ENCODE peak calls at places on chromosomes 7 and 10, in six cellular contexts. D, A, F, S, H and P are unnamed samples.

GRCh38 chr7:136566491-136566890 is 302.0 kb upstream of the CHRM2 start:
- DNase-seq in D (no peak), A (no peak), F (no peak), S (no peak), H (no peak), P (no peak)

GRCh38 chr10:73850863-73851461 is 23.4 kb downstream of the CAMK2G start:
- DNase-seq in D (no peak), A (no peak), F (no peak), S (no peak), H (no peak), P (no peak)

GRCh38 chr7:4531236-4531635 is 150.9 kb upstream of the FOXK1 start:
- DNase-seq in D (no peak), A (no peak), F (no peak), S (no peak), H (no peak), P (no peak)

GRCh38 chr7:5690931-5691461 is 90.5 kb downstream of the RNF216 start:
- DNase-seq in D (no peak), A (no peak), F (no peak), S (no peak), H (no peak), P (no peak)

GRCh38 chr7:120523985-120524384 is 251.0 kb downstream of the KCND2 start:
- DNase-seq in D (no peak), A (no peak), F (no peak), S (no peak), H (no peak), P (no peak)

GRCh38 chr7:26320878-26321277 is 29.2 kb downstream of the SNX10 start:
- DNase-seq in D (no peak), A (no peak), F (no peak), S (no peak), H (no peak), P (no peak)

GRCh38 chr10:108904163-108904878 is 1019.0 kb downstream of the XPNPEP1 start:
- DNase-seq in D (no peak), A (no peak), F (no peak), S (no peak), H (peak), P (peak)

GRCh38 chr10:114304566-114305421 is 65.7 kb downstream of the VWA2 start:
- DNase-seq in D (peak), A (peak), F (peak), S (peak), H (no peak), P (no peak)

GRCh38 chr10:101143354-101143648 is 12.2 kb downstream of the TLX1 start:
- DNase-seq in D (no peak), A (no peak), F (no peak), S (no peak), H (peak), P (no peak)

GRCh38 chr7:33250421-33250827 is 121.1 kb downstream of the BBS9 start:
- DNase-seq in D (no peak), A (no peak), F (no peak), S (no peak), H (peak), P (no peak)

GRCh38 chr7:84003191-84003590 is 191.4 kb downstream of the SEMA3A start:
- DNase-seq in D (no peak), A (no peak), F (no peak), S (no peak), H (no peak), P (no peak)

GRCh38 chr7:96388620-96389383 is 66.9 kb upstream of the SLC25A13 start:
- DNase-seq in D (no peak), A (no peak), F (no peak), S (no peak), H (peak), P (peak)

GRCh38 chr10:47406870-47407648 is 23.0 kb upstream of the ZNF488 start:
- DNase-seq in D (no peak), A (no peak), F (peak), S (no peak), H (peak), P (peak)

GRCh38 chr10:122457934-122458333 is 3.4 kb upstream of the HTRA1 start:
- DNase-seq in D (no peak), A (no peak), F (no peak), S (no peak), H (no peak), P (no peak)

GRCh38 chr7:1755783-1756626 is 85.9 kb downstream of the ELFN1 start:
- DNase-seq in D (peak), A (no peak), F (no peak), S (no peak), H (no peak), P (no peak)

GRCh38 chr10:107409517-107409916 is 245.0 kb upstream of the SORCS1 start:
- DNase-seq in D (peak), A (peak), F (peak), S (no peak), H (peak), P (peak)

GRCh38 chr7:134932707-134933370 is 53.5 kb upstream of the AGBL3 start:
- DNase-seq in D (peak), A (no peak), F (no peak), S (peak), H (no peak), P (no peak)

GRCh38 chr10:17660921-17661320 is 17.0 kb downstream of the STAM start:
- DNase-seq in D (no peak), A (no peak), F (no peak), S (no peak), H (no peak), P (no peak)

GRCh38 chr10:74490551-74490950 is 335.8 kb upstream of the KAT6B start:
- DNase-seq in D (no peak), A (no peak), F (no peak), S (no peak), H (no peak), P (no peak)